ENCODE peak calls at places on chromosome 19, in eight cellular contexts. One of them, this sample, is unnamed. For H3K9me3, the result is how much of the 10 kb centered on the place peaks cover.

GRCh38 chr19:18397242-18398202 is at the start of gene LRRC25:
- DNase-seq in fibroblast of lung: no peak
- DNase-seq in HepG2: no peak
- DNase-seq in H1: no peak
- DNase-seq in endothelial cell of umbilical vein: no peak
- DNase-seq in PC-3: no peak
- DNase-seq in mammary epithelial cell: no peak
- DNase-seq in GM23248: no peak
- DNase-seq in this sample: no peak

GRCh38 chr19:3296034-3296433 is 70.3 kb upstream of the NFIC start:
- DNase-seq in endothelial cell of umbilical vein: no peak
- DNase-seq in GM23248: no peak
- DNase-seq in fibroblast of lung: no peak
- DNase-seq in mammary epithelial cell: no peak
- DNase-seq in HepG2: no peak
- DNase-seq in PC-3: no peak
- DNase-seq in H1: no peak
- DNase-seq in this sample: no peak

GRCh38 chr19:3821156-3821555 is 35.0 kb upstream of the MATK start:
- DNase-seq in fibroblast of lung: no peak
- DNase-seq in HepG2: no peak
- DNase-seq in endothelial cell of umbilical vein: no peak
- DNase-seq in H1: no peak
- DNase-seq in GM23248: no peak
- DNase-seq in PC-3: no peak
- DNase-seq in mammary epithelial cell: no peak
- DNase-seq in this sample: no peak

GRCh38 chr19:13195678-13196077 is 45.5 kb downstream of the IER2 start:
- DNase-seq in PC-3: no peak
- DNase-seq in fibroblast of lung: no peak
- DNase-seq in HepG2: peak
- DNase-seq in GM23248: no peak
- DNase-seq in H1: peak
- DNase-seq in mammary epithelial cell: no peak
- DNase-seq in endothelial cell of umbilical vein: no peak
- DNase-seq in this sample: no peak

GRCh38 chr19:17450264-17451075 is 2.0 kb upstream of the TMEM221 start:
- DNase-seq in GM23248: no peak
- DNase-seq in PC-3: peak
- DNase-seq in H1: no peak
- DNase-seq in fibroblast of lung: no peak
- DNase-seq in endothelial cell of umbilical vein: no peak
- DNase-seq in mammary epithelial cell: peak
- DNase-seq in HepG2: no peak
- DNase-seq in this sample: no peak

GRCh38 chr19:39078436-39079200 is 5.5 kb upstream of the ACP7 start:
- DNase-seq in fibroblast of lung: peak
- DNase-seq in PC-3: peak
- DNase-seq in HepG2: peak
- DNase-seq in H1: no peak
- DNase-seq in mammary epithelial cell: peak
- DNase-seq in endothelial cell of umbilical vein: peak
- DNase-seq in GM23248: peak
- DNase-seq in this sample: no peak

GRCh38 chr19:43768273-43769050 is 12.3 kb downstream of the KCNN4 start:
- DNase-seq in H1: no peak
- DNase-seq in fibroblast of lung: no peak
- DNase-seq in mammary epithelial cell: no peak
- DNase-seq in GM23248: no peak
- DNase-seq in HepG2: no peak
- DNase-seq in PC-3: peak
- DNase-seq in endothelial cell of umbilical vein: no peak
- DNase-seq in this sample: no peak

GRCh38 chr19:11096210-11096841 is 7.1 kb downstream of the LDLR start:
- DNase-seq in HepG2: no peak
- DNase-seq in mammary epithelial cell: peak
- DNase-seq in GM23248: peak
- DNase-seq in endothelial cell of umbilical vein: peak
- DNase-seq in PC-3: peak
- DNase-seq in fibroblast of lung: peak
- DNase-seq in H1: no peak
- DNase-seq in this sample: no peak

GRCh38 chr19:11767633-11768133 is 883 bp downstream of the ZNF441 start:
- DNase-seq in H1: no peak
- DNase-seq in HepG2: peak
- DNase-seq in GM23248: peak
- DNase-seq in PC-3: peak
- DNase-seq in endothelial cell of umbilical vein: peak
- DNase-seq in fibroblast of lung: peak
- DNase-seq in mammary epithelial cell: peak
- DNase-seq in this sample: no peak

GRCh38 chr19:30520735-30521479 is 148.7 kb downstream of the ZNF536 start:
- DNase-seq in H1: no peak
- DNase-seq in mammary epithelial cell: no peak
- DNase-seq in PC-3: no peak
- DNase-seq in HepG2: no peak
- DNase-seq in GM23248: no peak
- DNase-seq in fibroblast of lung: no peak
- DNase-seq in endothelial cell of umbilical vein: no peak
- DNase-seq in this sample: no peak

GRCh38 chr19:39641773-39642172 is 13.9 kb upstream of the LGALS16 start:
- DNase-seq in fibroblast of lung: no peak
- DNase-seq in endothelial cell of umbilical vein: no peak
- DNase-seq in PC-3: no peak
- DNase-seq in mammary epithelial cell: no peak
- DNase-seq in H1: no peak
- DNase-seq in HepG2: peak
- DNase-seq in GM23248: no peak
- DNase-seq in this sample: no peak

GRCh38 chr19:51821921-51822716 is 27.2 kb downstream of the FPR3 start:
- DNase-seq in HepG2: no peak
- DNase-seq in PC-3: peak
- DNase-seq in mammary epithelial cell: peak
- DNase-seq in H1: no peak
- DNase-seq in endothelial cell of umbilical vein: no peak
- DNase-seq in GM23248: peak
- DNase-seq in fibroblast of lung: no peak
- DNase-seq in this sample: no peak

GRCh38 chr19:33684550-33685303 is 63.0 kb downstream of the CHST8 start:
- DNase-seq in GM23248: no peak
- DNase-seq in fibroblast of lung: no peak
- DNase-seq in H1: no peak
- DNase-seq in mammary epithelial cell: no peak
- DNase-seq in PC-3: no peak
- DNase-seq in HepG2: no peak
- DNase-seq in endothelial cell of umbilical vein: no peak
- DNase-seq in this sample: no peak

GRCh38 chr19:31742249-31742648 is 393.0 kb upstream of the TSHZ3 start:
- DNase-seq in GM23248: no peak
- DNase-seq in H1: no peak
- DNase-seq in endothelial cell of umbilical vein: no peak
- DNase-seq in fibroblast of lung: no peak
- DNase-seq in PC-3: no peak
- DNase-seq in mammary epithelial cell: no peak
- DNase-seq in HepG2: no peak
- DNase-seq in this sample: peak

GRCh38 chr19:22882797-22883196 is 50.7 kb downstream of the ZNF723 start:
- DNase-seq in H1: no peak
- DNase-seq in fibroblast of lung: peak
- DNase-seq in endothelial cell of umbilical vein: peak
- DNase-seq in mammary epithelial cell: peak
- DNase-seq in GM23248: peak
- DNase-seq in PC-3: peak
- DNase-seq in HepG2: peak
- DNase-seq in this sample: no peak

GRCh38 chr19:9011875-9012274 is 1.7 kb upstream of the MUC16 start:
- DNase-seq in fibroblast of lung: no peak
- DNase-seq in mammary epithelial cell: no peak
- DNase-seq in H1: no peak
- DNase-seq in endothelial cell of umbilical vein: no peak
- DNase-seq in HepG2: no peak
- DNase-seq in GM23248: no peak
- DNase-seq in PC-3: no peak
- DNase-seq in this sample: no peak
- H3K9ac ChIP-seq in fibroblast of lung: no peak
- H3K9ac ChIP-seq in mammary epithelial cell: no peak
- H3K9ac ChIP-seq in H1: no peak
- H3K9ac ChIP-seq in endothelial cell of umbilical vein: no peak
- H3K9ac ChIP-seq in HepG2: no peak
- H3K9ac ChIP-seq in GM23248: no peak
- H3K9ac ChIP-seq in PC-3: no peak
- H3K9ac ChIP-seq in this sample: no peak

GRCh38 chr19:53136432-53136831 is 3.7 kb upstream of the ZNF415 start:
- DNase-seq in H1: no peak
- DNase-seq in mammary epithelial cell: no peak
- DNase-seq in PC-3: no peak
- DNase-seq in endothelial cell of umbilical vein: no peak
- DNase-seq in HepG2: no peak
- DNase-seq in fibroblast of lung: no peak
- DNase-seq in GM23248: no peak
- DNase-seq in this sample: no peak
- H3K9me3 ChIP-seq in H1: under half
- H3K9me3 ChIP-seq in mammary epithelial cell: under half
- H3K9me3 ChIP-seq in PC-3: under half
- H3K9me3 ChIP-seq in endothelial cell of umbilical vein: under half
- H3K9me3 ChIP-seq in HepG2: half or more
- H3K9me3 ChIP-seq in fibroblast of lung: under half
- H3K9me3 ChIP-seq in GM23248: under half
- H3K9me3 ChIP-seq in this sample: under half

GRCh38 chr19:939922-940321 is 14.1 kb downstream of the ARID3A start:
- DNase-seq in GM23248: no peak
- DNase-seq in HepG2: no peak
- DNase-seq in endothelial cell of umbilical vein: no peak
- DNase-seq in fibroblast of lung: no peak
- DNase-seq in H1: no peak
- DNase-seq in PC-3: no peak
- DNase-seq in mammary epithelial cell: no peak
- DNase-seq in this sample: no peak

GRCh38 chr19:942133-942645 is 16.4 kb downstream of the ARID3A start:
- DNase-seq in H1: no peak
- DNase-seq in PC-3: no peak
- DNase-seq in endothelial cell of umbilical vein: no peak
- DNase-seq in HepG2: no peak
- DNase-seq in fibroblast of lung: no peak
- DNase-seq in GM23248: no peak
- DNase-seq in mammary epithelial cell: no peak
- DNase-seq in this sample: no peak

GRCh38 chr19:939439-939838 is 13.6 kb downstream of the ARID3A start:
- DNase-seq in PC-3: no peak
- DNase-seq in endothelial cell of umbilical vein: no peak
- DNase-seq in fibroblast of lung: no peak
- DNase-seq in HepG2: no peak
- DNase-seq in mammary epithelial cell: no peak
- DNase-seq in H1: no peak
- DNase-seq in GM23248: no peak
- DNase-seq in this sample: no peak

GRCh38 chr19:940591-941291 is 14.9 kb downstream of the ARID3A start:
- DNase-seq in PC-3: peak
- DNase-seq in mammary epithelial cell: peak
- DNase-seq in endothelial cell of umbilical vein: peak
- DNase-seq in H1: no peak
- DNase-seq in HepG2: no peak
- DNase-seq in fibroblast of lung: peak
- DNase-seq in GM23248: no peak
- DNase-seq in this sample: no peak

DNA sequence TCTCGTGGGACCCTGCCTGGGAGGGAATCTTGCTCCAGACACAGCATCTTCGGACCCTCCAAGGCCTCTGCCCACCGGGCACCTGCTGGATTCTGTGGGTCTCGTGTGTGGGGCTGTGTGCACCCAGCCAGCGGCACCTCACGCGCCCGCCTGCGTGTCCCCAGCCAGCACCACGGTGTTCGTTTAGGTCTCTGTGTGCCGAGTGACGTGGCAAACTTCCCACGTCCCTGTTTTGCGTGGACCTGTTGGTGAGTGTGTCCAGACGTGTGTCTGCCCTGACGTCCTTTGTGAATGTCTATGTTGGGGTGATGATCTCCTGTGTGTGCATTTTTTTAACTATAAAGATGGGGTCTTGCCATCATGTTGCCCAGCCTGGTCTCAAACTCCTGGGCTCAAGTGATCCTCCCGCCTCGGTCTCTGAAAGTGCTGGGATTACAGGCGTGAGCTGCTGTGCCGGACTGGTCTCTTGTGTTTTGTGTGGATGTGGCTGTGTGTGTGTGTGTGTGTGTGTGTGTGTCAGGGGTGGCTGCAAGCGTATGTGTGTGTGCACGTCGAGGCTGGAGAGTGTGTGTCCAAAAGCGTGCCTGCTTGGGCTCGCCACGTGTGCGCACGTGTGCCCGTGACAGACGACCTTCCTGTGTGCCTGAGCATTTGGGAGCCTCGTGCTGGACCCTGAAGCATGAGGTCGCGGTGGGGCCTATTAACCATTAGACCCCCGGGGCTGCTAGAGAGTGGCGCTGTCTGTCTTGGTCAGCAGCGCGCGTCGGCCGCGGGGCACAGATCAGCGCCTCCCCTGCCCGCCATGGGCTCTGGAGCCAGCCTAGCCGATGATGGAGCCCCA is 15.7 kb downstream of the ARID3A start:
- DNase-seq in H1: no peak
- DNase-seq in PC-3: no peak
- DNase-seq in GM23248: no peak
- DNase-seq in fibroblast of lung: no peak
- DNase-seq in HepG2: no peak
- DNase-seq in mammary epithelial cell: no peak
- DNase-seq in endothelial cell of umbilical vein: no peak
- DNase-seq in this sample: no peak
- TF ChIP-seq EZH2 in H1: no peak
- TF ChIP-seq EZH2 in PC-3: no peak
- TF ChIP-seq EZH2 in GM23248: no peak
- TF ChIP-seq EZH2 in fibroblast of lung: no peak
- TF ChIP-seq EZH2 in HepG2: no peak
- TF ChIP-seq EZH2 in mammary epithelial cell: no peak
- TF ChIP-seq EZH2 in endothelial cell of umbilical vein: no peak
- TF ChIP-seq EZH2 in this sample: no peak

GRCh38 chr19:5032101-5032967 is 63.4 kb downstream of the KDM4B start:
- DNase-seq in mammary epithelial cell: no peak
- DNase-seq in endothelial cell of umbilical vein: no peak
- DNase-seq in GM23248: peak
- DNase-seq in fibroblast of lung: no peak
- DNase-seq in HepG2: no peak
- DNase-seq in H1: no peak
- DNase-seq in PC-3: no peak
- DNase-seq in this sample: no peak

GRCh38 chr19:5030822-5031221 is 61.9 kb downstream of the KDM4B start:
- DNase-seq in HepG2: no peak
- DNase-seq in fibroblast of lung: no peak
- DNase-seq in H1: no peak
- DNase-seq in GM23248: no peak
- DNase-seq in mammary epithelial cell: no peak
- DNase-seq in endothelial cell of umbilical vein: no peak
- DNase-seq in PC-3: no peak
- DNase-seq in this sample: no peak

GRCh38 chr19:5028229-5028886 is 59.4 kb downstream of the KDM4B start:
- DNase-seq in PC-3: no peak
- DNase-seq in mammary epithelial cell: no peak
- DNase-seq in HepG2: no peak
- DNase-seq in H1: no peak
- DNase-seq in fibroblast of lung: no peak
- DNase-seq in endothelial cell of umbilical vein: no peak
- DNase-seq in GM23248: no peak
- DNase-seq in this sample: no peak

GRCh38 chr19:5031231-5032100 is 62.6 kb downstream of the KDM4B start:
- DNase-seq in HepG2: peak
- DNase-seq in H1: peak
- DNase-seq in GM23248: peak
- DNase-seq in PC-3: peak
- DNase-seq in fibroblast of lung: peak
- DNase-seq in endothelial cell of umbilical vein: peak
- DNase-seq in mammary epithelial cell: peak
- DNase-seq in this sample: no peak

GRCh38 chr19:5030136-5030820 is 61.4 kb downstream of the KDM4B start:
- DNase-seq in fibroblast of lung: no peak
- DNase-seq in mammary epithelial cell: no peak
- DNase-seq in GM23248: no peak
- DNase-seq in HepG2: no peak
- DNase-seq in endothelial cell of umbilical vein: no peak
- DNase-seq in H1: no peak
- DNase-seq in PC-3: no peak
- DNase-seq in this sample: no peak
- H3K9ac ChIP-seq in fibroblast of lung: no peak
- H3K9ac ChIP-seq in mammary epithelial cell: no peak
- H3K9ac ChIP-seq in GM23248: no peak
- H3K9ac ChIP-seq in HepG2: no peak
- H3K9ac ChIP-seq in endothelial cell of umbilical vein: no peak
- H3K9ac ChIP-seq in H1: no peak
- H3K9ac ChIP-seq in PC-3: no peak
- H3K9ac ChIP-seq in this sample: no peak